ENCODE peak calls at places on chromosomes 12 and 14, in eight cellular contexts. I is NCI-H2107, G is Karpas-422, N is fibroblast of the conjunctiva, O is H1, T is mammary epithelial cell, M is amniotic epithelial cell, J is NCI-H1930. X is an unnamed sample.

GRCh38 chr12:104863549-104863948 is 94.5 kb downstream of the SLC41A2 start:
- DNase-seq in M (peak), I (no peak), T (peak), G (no peak), J (no peak), O (no peak), N (no peak), X (no peak)

GRCh38 chr14:50531595-50532501 is 521 bp downstream of the MAP4K5 start:
- DNase-seq in I (peak), N (no peak), T (peak), J (peak), M (peak), O (peak), G (peak), X (peak)

GRCh38 chr12:107091381-107091780 is 2.0 kb downstream of the CRY1 start:
- DNase-seq in G (no peak), I (no peak), M (peak), N (no peak), J (no peak), T (peak), O (no peak), X (no peak)

GRCh38 chr12:50745861-50746260 is 18.0 kb upstream of the ATF1 start:
- DNase-seq in G (no peak), M (no peak), O (no peak), N (no peak), J (no peak), T (no peak), I (no peak), X (no peak)

GRCh38 chr14:32022938-32023466 is 54.1 kb upstream of the ARHGAP5 start:
- DNase-seq in M (peak), N (no peak), O (no peak), I (no peak), J (no peak), G (no peak), T (no peak), X (no peak)

GRCh38 chr14:95233702-95234241 is 76.4 kb upstream of the DICER1 start:
- DNase-seq in G (peak), O (no peak), I (no peak), N (no peak), M (no peak), J (no peak), T (no peak), X (no peak)

GRCh38 chr14:85813040-85813439 is 283.1 kb downstream of the FLRT2 start:
- DNase-seq in J (no peak), T (no peak), O (no peak), G (no peak), I (no peak), M (no peak), N (no peak), X (no peak)

GRCh38 chr12:26566670-26567069 is 266.3 kb downstream of the ITPR2 start:
- DNase-seq in I (no peak), T (no peak), J (no peak), N (peak), G (no peak), O (no peak), M (peak), X (no peak)

GRCh38 chr14:61555056-61555838 is 140.1 kb upstream of the HIF1A start:
- DNase-seq in J (no peak), T (peak), M (peak), G (no peak), I (no peak), N (no peak), O (no peak), X (no peak)

GRCh38 chr12:65891219-65891618 is 66.9 kb downstream of the HMGA2 start:
- DNase-seq in M (no peak), I (no peak), O (no peak), T (no peak), J (no peak), G (no peak), N (no peak), X (no peak)

GRCh38 chr12:24244801-24245200 is 295.3 kb upstream of the SOX5 start:
- DNase-seq in O (no peak), I (no peak), J (peak), T (peak), G (no peak), M (no peak), N (no peak), X (no peak)

GRCh38 chr14:54772451-54772881 is 130.2 kb downstream of the GCH1 start:
- DNase-seq in J (no peak), O (no peak), I (no peak), M (peak), G (no peak), N (no peak), T (no peak), X (no peak)

GRCh38 chr12:65602579-65603295 is 221.5 kb upstream of the HMGA2 start:
- DNase-seq in M (peak), T (peak), O (peak), J (no peak), N (peak), I (no peak), G (peak), X (no peak)